ENCODE peak calls at places on chromosomes 1 and 21, in four cellular contexts. X, T, H and W are unnamed samples.

GRCh38 chr1:8858888-8859706 is 19.4 kb downstream of the ENO1 start:
- DNase-seq in X (no peak), T (no peak), H (peak), W (peak)

GRCh38 chr1:2003564-2004131 is at the start of gene CFAP74:
- DNase-seq in X (peak), T (no peak), H (peak), W (peak)

GRCh38 chr1:194069168-194069830 is 882.9 kb upstream of the B3GALT2 start:
- DNase-seq in X (no peak), T (no peak), H (no peak), W (no peak)

GRCh38 chr1:14836426-14837140 is 238.1 kb downstream of the KAZN start:
- DNase-seq in X (no peak), T (no peak), H (no peak), W (no peak)

GRCh38 chr21:16116067-16116466 is 386.3 kb downstream of the USP25 start:
- DNase-seq in X (no peak), T (no peak), H (no peak), W (no peak)

GRCh38 chr1:2582401-2582800 is 4.2 kb upstream of the PRXL2B start:
- DNase-seq in X (no peak), T (no peak), H (no peak), W (no peak)

GRCh38 chr1:95286479-95286878 is 52.5 kb downstream of the RWDD3 start:
- DNase-seq in X (no peak), T (no peak), H (peak), W (no peak)

GRCh38 chr1:186948542-186948941 is 119.8 kb downstream of the PLA2G4A start:
- DNase-seq in X (no peak), T (no peak), H (no peak), W (no peak)

GRCh38 chr1:8598060-8598724 is 219.2 kb downstream of the RERE start:
- DNase-seq in X (no peak), T (no peak), H (peak), W (peak)

GRCh38 chr21:17925900-17926299 is 106.7 kb upstream of the C21orf91 start:
- DNase-seq in X (no peak), T (no peak), H (peak), W (no peak)

GRCh38 chr21:41065539-41065938 is 102.4 kb upstream of the BACE2 start:
- DNase-seq in X (no peak), T (no peak), H (no peak), W (peak)

GRCh38 chr1:206010101-206010500 is 6.9 kb upstream of the RAB7B start:
- DNase-seq in X (no peak), T (no peak), H (no peak), W (no peak)

DNA sequence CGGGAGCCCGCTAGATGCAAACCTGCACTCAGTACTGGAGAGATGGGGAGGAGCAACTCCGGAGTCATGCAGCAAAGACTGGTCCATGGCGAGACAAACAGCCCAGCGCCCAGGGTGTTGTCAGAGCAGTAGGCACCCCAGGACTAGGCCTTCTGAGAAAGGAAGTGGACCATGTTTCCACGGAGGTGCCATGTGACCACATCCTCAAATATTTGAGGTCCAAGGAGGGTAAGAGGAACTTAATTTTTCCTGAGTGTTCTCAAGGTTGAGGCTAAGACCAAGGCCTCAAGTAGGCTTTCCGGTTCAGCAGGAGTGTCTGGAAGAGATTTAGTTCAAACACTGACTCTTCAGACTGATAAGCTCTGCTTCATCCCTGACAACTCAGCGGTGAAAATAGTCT is 186.2 kb downstream of the RHOU start:
- DNase-seq in X (no peak), T (no peak), H (no peak), W (no peak)
- TF ChIP-seq MAX in X (no peak), T (no peak), H (no peak), W (no peak)

DNA sequence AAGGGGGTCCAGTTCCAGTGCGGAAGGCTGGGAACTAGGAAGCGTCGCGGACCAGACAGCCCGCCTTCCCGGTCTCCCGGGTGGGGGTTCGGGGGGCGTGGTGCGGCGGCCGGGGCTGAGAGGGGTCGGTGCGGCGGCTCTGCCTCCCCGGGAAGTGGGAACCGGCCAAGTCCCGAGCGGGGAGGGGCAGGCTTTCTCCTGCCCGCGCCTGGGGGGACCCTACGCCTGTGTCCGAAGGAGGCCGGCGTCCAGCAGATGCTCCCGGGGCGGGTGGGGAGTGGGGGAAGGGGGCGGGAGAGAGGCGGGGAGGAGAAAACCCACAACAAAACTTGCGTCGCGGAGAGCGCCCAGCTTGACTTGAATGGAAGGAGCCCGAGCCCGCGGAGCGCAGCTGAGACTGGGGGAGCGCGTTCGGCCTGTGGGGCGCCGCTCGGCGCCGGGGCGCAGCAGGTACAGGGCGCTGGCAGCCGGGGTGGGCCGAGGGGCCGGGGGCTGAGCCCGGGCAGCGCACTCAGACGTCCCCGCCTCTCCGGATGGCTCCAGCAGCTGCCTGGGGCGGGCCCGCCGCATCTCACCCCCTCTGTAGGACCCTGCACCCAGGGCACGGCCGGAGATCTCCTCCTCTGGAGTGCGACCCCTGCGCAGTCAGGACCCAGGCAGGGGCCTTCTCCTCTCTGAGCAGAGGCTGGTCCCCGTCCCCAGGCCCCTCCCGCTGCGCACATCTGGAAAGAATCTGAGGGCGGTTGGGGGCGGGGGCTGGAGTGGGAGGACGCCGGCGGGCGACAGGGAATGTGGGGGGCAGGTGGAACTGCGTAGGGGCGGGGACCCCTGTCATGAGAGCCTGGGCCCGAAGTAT is at the start of gene PODN:
- DNase-seq in X (peak), T (no peak), H (no peak), W (peak)
- TF ChIP-seq TCF12 in X (no peak), T (no peak), H (no peak), W (peak)

DNA sequence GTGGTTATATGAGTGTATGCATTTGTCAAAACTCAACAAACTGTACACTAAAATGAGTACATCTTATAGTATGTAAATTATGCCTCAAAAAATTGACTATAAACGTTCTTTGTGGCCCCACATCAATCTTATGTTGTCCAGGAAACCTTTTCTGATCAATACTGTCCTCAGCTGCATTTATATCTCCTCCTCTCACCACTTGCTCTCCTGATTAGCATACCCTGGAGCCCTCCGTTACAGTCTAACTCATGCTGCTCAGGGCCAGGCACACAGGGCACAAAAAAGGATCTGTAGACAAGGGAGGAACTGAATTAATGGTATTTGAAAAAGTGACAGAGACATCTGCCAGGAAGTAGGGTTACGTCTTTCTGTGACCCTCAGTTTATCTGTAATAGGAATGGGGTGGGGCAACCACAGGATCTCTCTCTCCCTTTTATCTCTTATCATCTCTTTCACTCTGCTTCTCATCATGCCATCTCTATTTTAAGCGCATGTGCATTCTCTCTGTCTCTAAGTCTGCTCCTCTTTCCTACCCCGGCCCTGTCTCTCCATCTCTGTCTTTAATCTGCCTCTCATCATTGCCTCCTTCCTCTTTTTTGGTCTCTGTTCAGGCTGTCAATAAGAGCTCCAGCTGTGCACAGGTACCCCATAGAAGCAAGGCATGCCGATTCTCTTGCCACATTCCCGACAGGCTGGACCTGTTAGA is 7.1 kb upstream of the TAL1 start:
- DNase-seq in X (no peak), T (no peak), H (no peak), W (no peak)
- TF ChIP-seq MAX in X (no peak), T (no peak), H (no peak), W (no peak)

DNA sequence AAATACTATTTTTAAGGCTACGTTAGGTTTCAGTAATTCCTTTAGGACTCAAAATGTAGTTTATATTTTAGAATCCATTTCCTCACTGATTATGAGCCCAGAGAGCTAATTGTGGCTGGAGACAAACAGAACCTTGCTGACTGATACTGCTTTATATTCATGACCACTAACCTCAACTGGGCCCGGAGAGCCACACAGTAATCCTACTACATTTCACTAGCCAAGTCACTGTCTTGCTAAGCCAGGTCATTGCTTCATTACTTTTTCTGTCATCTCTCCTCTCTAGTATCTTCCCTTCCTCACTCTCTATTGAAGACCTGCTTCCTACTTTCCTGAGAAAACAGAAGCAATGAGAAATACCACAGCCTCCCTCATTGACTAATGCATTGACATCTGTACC is 24.7 kb downstream of the IL23R start:
- DNase-seq in X (no peak), T (no peak), H (no peak), W (no peak)
- TF ChIP-seq TCF12 in X (no peak), T (no peak), H (no peak), W (no peak)

GRCh38 chr1:166988976-166989515 is at the start of gene MAEL:
- DNase-seq in X (no peak), T (no peak), H (no peak), W (no peak)
- TF ChIP-seq MAX in X (no peak), T (no peak), H (no peak), W (no peak)

GRCh38 chr1:19310720-19311502 is 1.0 kb downstream of the AKR7A2 start:
- DNase-seq in X (no peak), T (no peak), H (peak), W (peak)
- TF ChIP-seq TCF12 in X (no peak), T (no peak), H (no peak), W (no peak)

GRCh38 chr1:20735581-20736111 is 3.1 kb upstream of the SH2D5 start:
- DNase-seq in X (no peak), T (no peak), H (no peak), W (no peak)
- TF ChIP-seq MAX in X (no peak), T (no peak), H (no peak), W (no peak)

GRCh38 chr1:226865590-226865989 is 4.8 kb upstream of the PSEN2 start:
- DNase-seq in X (peak), T (no peak), H (no peak), W (no peak)

GRCh38 chr1:226864311-226864710 is 6.1 kb upstream of the PSEN2 start:
- DNase-seq in X (peak), T (no peak), H (peak), W (no peak)

GRCh38 chr1:226867461-226868054 is 2.9 kb upstream of the PSEN2 start:
- DNase-seq in X (no peak), T (no peak), H (no peak), W (no peak)

GRCh38 chr1:226863446-226863845 is 7.0 kb upstream of the PSEN2 start:
- DNase-seq in X (peak), T (no peak), H (no peak), W (no peak)

GRCh38 chr1:226862900-226863299 is 7.5 kb upstream of the PSEN2 start:
- DNase-seq in X (peak), T (no peak), H (no peak), W (no peak)
- TF ChIP-seq TCF12 in X (no peak), T (no peak), H (no peak), W (no peak)

GRCh38 chr21:43659136-43660000 is at the start of the genes HSF2BP and RRP1B:
- DNase-seq in X (peak), T (no peak), H (peak), W (peak)
- TF ChIP-seq MAX in X (peak), T (peak), H (peak), W (peak)

GRCh38 chr1:234927968-234928635 is 200.5 kb downstream of the TOMM20 start:
- DNase-seq in X (no peak), T (no peak), H (no peak), W (no peak)
- TF ChIP-seq TCF12 in X (no peak), T (no peak), H (no peak), W (no peak)